ENCODE peak calls at places on chromosome 9, in five cellular contexts. K, R, A, V and G are unnamed samples.

GRCh38 chr9:129671519-129671918 is 6.1 kb downstream of the PRRX2 start:
- DNase-seq in K (no peak), R (no peak), A (no peak), V (no peak), G (no peak)

GRCh38 chr9:116689117-116689516 is 2.0 kb downstream of the TRIM32 start:
- DNase-seq in K (no peak), R (no peak), A (no peak), V (no peak), G (no peak)

GRCh38 chr9:71901695-71902094 is 9.3 kb downstream of the ABHD17B start:
- DNase-seq in K (no peak), R (no peak), A (no peak), V (no peak), G (no peak)

GRCh38 chr9:111949919-111950318 is 53.3 kb downstream of the UGCG start:
- DNase-seq in K (no peak), R (no peak), A (no peak), V (peak), G (no peak)

GRCh38 chr9:129611302-129611800 is 9.6 kb downstream of the C9orf50 start:
- DNase-seq in K (no peak), R (no peak), A (no peak), V (no peak), G (no peak)

GRCh38 chr9:19074836-19075235 is 25.6 kb downstream of the RRAGA start:
- DNase-seq in K (no peak), R (no peak), A (no peak), V (no peak), G (no peak)

GRCh38 chr9:93591706-93592388 is 15.5 kb downstream of the PHF2 start:
- DNase-seq in K (no peak), R (no peak), A (no peak), V (no peak), G (no peak)

GRCh38 chr9:32376295-32376694 is 8.1 kb upstream of the ACO1 start:
- DNase-seq in K (no peak), R (no peak), A (no peak), V (no peak), G (no peak)

GRCh38 chr9:93115486-93115885 is 18.6 kb downstream of the NINJ1 start:
- DNase-seq in K (no peak), R (no peak), A (no peak), V (no peak), G (peak)

GRCh38 chr9:97405551-97405950 is 6.3 kb upstream of the TDRD7 start:
- DNase-seq in K (no peak), R (no peak), A (no peak), V (no peak), G (no peak)

GRCh38 chr9:109473329-109473728 is 24.8 kb downstream of the PTPN3 start:
- DNase-seq in K (no peak), R (no peak), A (no peak), V (no peak), G (no peak)

GRCh38 chr9:120710110-120710981 is 3.9 kb downstream of the MEGF9 start:
- DNase-seq in K (no peak), R (no peak), A (no peak), V (peak), G (peak)

GRCh38 chr9:69173891-69174644 is at the start of gene TJP2:
- DNase-seq in K (no peak), R (peak), A (no peak), V (peak), G (peak)

GRCh38 chr9:19471737-19472648 is 63.2 kb downstream of the ACER2 start:
- DNase-seq in K (peak), R (peak), A (peak), V (peak), G (peak)

GRCh38 chr9:113533335-113534225 is 70.1 kb downstream of the RGS3 start:
- DNase-seq in K (no peak), R (no peak), A (no peak), V (no peak), G (no peak)

GRCh38 chr9:13552606-13553215 is 273.2 kb upstream of the MPDZ start:
- DNase-seq in K (no peak), R (no peak), A (peak), V (no peak), G (no peak)

GRCh38 chr9:70398145-70398556 is 16.3 kb downstream of the KLF9 start:
- DNase-seq in K (no peak), R (no peak), A (no peak), V (no peak), G (peak)

GRCh38 chr9:18610956-18611355 is 137.0 kb downstream of the ADAMTSL1 start:
- DNase-seq in K (no peak), R (no peak), A (peak), V (no peak), G (no peak)

GRCh38 chr9:133714606-133715294 is 23.4 kb downstream of the SARDH start:
- DNase-seq in K (no peak), R (no peak), A (no peak), V (peak), G (no peak)

GRCh38 chr9:92373167-92373566 is 31.2 kb downstream of the OGN start:
- DNase-seq in K (no peak), R (no peak), A (no peak), V (no peak), G (no peak)

GRCh38 chr9:134738869-134739659 is 97.5 kb downstream of the COL5A1 start:
- DNase-seq in K (no peak), R (peak), A (peak), V (peak), G (peak)

GRCh38 chr9:33157960-33158359 is 9.2 kb downstream of the B4GALT1 start:
- DNase-seq in K (no peak), R (no peak), A (no peak), V (no peak), G (no peak)

GRCh38 chr9:133558191-133559126 is 24.0 kb downstream of the ADAMTSL2 start:
- DNase-seq in K (no peak), R (peak), A (no peak), V (peak), G (no peak)

GRCh38 chr9:97271292-97271691 is 36.2 kb upstream of the CCDC180 start:
- DNase-seq in K (no peak), R (no peak), A (no peak), V (no peak), G (no peak)

GRCh38 chr9:20321683-20322082 is 300.6 kb downstream of the MLLT3 start:
- DNase-seq in K (no peak), R (no peak), A (no peak), V (no peak), G (no peak)

GRCh38 chr9:121599186-121599871 is 52.1 kb upstream of the DAB2IP start:
- DNase-seq in K (no peak), R (no peak), A (peak), V (no peak), G (no peak)

GRCh38 chr9:89792189-89793123 is 187.6 kb downstream of the GADD45G start:
- DNase-seq in K (no peak), R (no peak), A (no peak), V (no peak), G (no peak)

GRCh38 chr9:137277329-137278041 is at the start of gene TOR4A:
- DNase-seq in K (no peak), R (no peak), A (no peak), V (peak), G (peak)

GRCh38 chr9:18371621-18372020 is 102.3 kb upstream of the ADAMTSL1 start:
- DNase-seq in K (no peak), R (no peak), A (no peak), V (no peak), G (no peak)

GRCh38 chr9:2008372-2008771 is 6.8 kb upstream of the SMARCA2 start:
- DNase-seq in K (no peak), R (no peak), A (no peak), V (no peak), G (no peak)

GRCh38 chr9:469672-470040 is 255.0 kb downstream of the DOCK8 start:
- DNase-seq in K (no peak), R (no peak), A (no peak), V (no peak), G (no peak)

GRCh38 chr9:15936316-15936869 is 383.6 kb downstream of the CCDC171 start:
- DNase-seq in K (no peak), R (no peak), A (peak), V (no peak), G (no peak)

GRCh38 chr9:91503650-91504007 is 80.0 kb upstream of the NFIL3 start:
- DNase-seq in K (no peak), R (no peak), A (no peak), V (no peak), G (no peak)

GRCh38 chr9:18906656-18907395 is 126.2 kb downstream of the SAXO1 start:
- DNase-seq in K (no peak), R (no peak), A (no peak), V (peak), G (no peak)

GRCh38 chr9:34380034-34380510 is 3.4 kb upstream of the MYORG start:
- DNase-seq in K (no peak), R (no peak), A (no peak), V (no peak), G (peak)

GRCh38 chr9:8860925-8861324 is 1061.3 kb upstream of the DMAC1 start:
- DNase-seq in K (no peak), R (no peak), A (no peak), V (peak), G (no peak)

GRCh38 chr9:95803197-95803596 is 72.3 kb upstream of the ERCC6L2 start:
- DNase-seq in K (no peak), R (no peak), A (no peak), V (no peak), G (no peak)